ENCODE peak calls at places on chromosome 11, in four cellular contexts. H is heart right ventricle, R is neural crest cell, Z is endothelial cell. C is an unnamed sample.

GRCh38 chr11:62004473-62004872 is 37.0 kb upstream of the FTH1 start:
- DNase-seq in H (no peak), R (no peak), Z (no peak), C (peak)

GRCh38 chr11:44988111-44988510 is 37.4 kb upstream of the TP53I11 start:
- DNase-seq in H (no peak), R (no peak), Z (no peak), C (no peak)

GRCh38 chr11:3894128-3894731 is 38.8 kb downstream of the STIM1 start:
- DNase-seq in H (peak), R (no peak), Z (no peak), C (peak)

GRCh38 chr11:75344186-75344585 is 7.3 kb downstream of the ARRB1 start:
- DNase-seq in H (no peak), R (no peak), Z (no peak), C (no peak)

GRCh38 chr11:113974741-113975470 is at the start of gene HTR3A:
- DNase-seq in H (peak), R (peak), Z (peak), C (no peak)

GRCh38 chr11:65415499-65416340 is 6.9 kb upstream of the NEAT1 start:
- DNase-seq in H (no peak), R (no peak), Z (no peak), C (peak)

GRCh38 chr11:110447343-110447742 is 17.6 kb downstream of the FDX1 start:
- DNase-seq in H (no peak), R (no peak), Z (no peak), C (no peak)

GRCh38 chr11:125263268-125263790 is 98.8 kb downstream of the PKNOX2 start:
- DNase-seq in H (peak), R (peak), Z (peak), C (peak)

GRCh38 chr11:123601737-123602136 is 52.7 kb downstream of the SCN3B start:
- DNase-seq in H (no peak), R (no peak), Z (no peak), C (no peak)

GRCh38 chr11:65894034-65894591 is 3.6 kb downstream of the CCDC85B start:
- DNase-seq in H (peak), R (no peak), Z (no peak), C (peak)

GRCh38 chr11:2800655-2801531 is 84.7 kb downstream of the CDKN1C start:
- DNase-seq in H (no peak), R (no peak), Z (no peak), C (peak)

GRCh38 chr11:110472858-110473257 is 43.1 kb downstream of the FDX1 start:
- DNase-seq in H (no peak), R (no peak), Z (no peak), C (no peak)

GRCh38 chr11:61919841-61920631 is 2.7 kb upstream of the RAB3IL1 start:
- DNase-seq in H (peak), R (no peak), Z (no peak), C (peak)

GRCh38 chr11:4118107-4118506 is 23.5 kb downstream of the RRM1 start:
- DNase-seq in H (no peak), R (no peak), Z (no peak), C (no peak)

GRCh38 chr11:69449320-69450063 is 32.0 kb upstream of the LINC01488 start:
- DNase-seq in H (peak), R (peak), Z (peak), C (peak)

GRCh38 chr11:13462311-13462927 is 603 bp downstream of the BTBD10 start:
- DNase-seq in H (peak), R (peak), Z (peak), C (no peak)

GRCh38 chr11:19091366-19091765 is 25.6 kb upstream of the ZDHHC13 start:
- DNase-seq in H (no peak), R (no peak), Z (no peak), C (no peak)

GRCh38 chr11:128876133-128876650 is 9.1 kb upstream of the KCNJ1 start:
- DNase-seq in H (no peak), R (no peak), Z (no peak), C (peak)

GRCh38 chr11:28690746-28691145 is 582.6 kb downstream of the METTL15 start:
- DNase-seq in H (no peak), R (no peak), Z (no peak), C (no peak)

GRCh38 chr11:64267207-64267945 is 16.0 kb downstream of the PLCB3 start:
- DNase-seq in H (peak), R (no peak), Z (no peak), C (peak)

GRCh38 chr11:64164392-64165312 is 1.3 kb downstream of the MACROD1 start:
- DNase-seq in H (no peak), R (no peak), Z (no peak), C (no peak)

GRCh38 chr11:111148953-111149352 is 96.6 kb upstream of the POU2AF2 start:
- DNase-seq in H (no peak), R (no peak), Z (no peak), C (no peak)

GRCh38 chr11:19697721-19698121 is 14.9 kb upstream of the NAV2 start:
- DNase-seq in H (no peak), R (no peak), Z (no peak), C (no peak)

GRCh38 chr11:19576054-19576453 is 136.6 kb upstream of the NAV2 start:
- DNase-seq in H (no peak), R (no peak), Z (no peak), C (no peak)

GRCh38 chr11:45687836-45688235 is 22.4 kb upstream of the CHST1 start:
- DNase-seq in H (no peak), R (no peak), Z (no peak), C (peak)

GRCh38 chr11:115497303-115497702 is 6.9 kb downstream of the CADM1 start:
- DNase-seq in H (no peak), R (no peak), Z (no peak), C (no peak)

GRCh38 chr11:76512851-76513653 is 68.2 kb downstream of the EMSY start:
- DNase-seq in H (no peak), R (no peak), Z (no peak), C (no peak)

GRCh38 chr11:111120691-111121090 is 124.8 kb upstream of the POU2AF2 start:
- DNase-seq in H (no peak), R (no peak), Z (no peak), C (no peak)

GRCh38 chr11:130208241-130209127 is 48.9 kb downstream of the ST14 start:
- DNase-seq in H (no peak), R (no peak), Z (no peak), C (peak)

GRCh38 chr11:67174311-67174710 is 55.2 kb downstream of the KDM2A start:
- DNase-seq in H (no peak), R (no peak), Z (no peak), C (no peak)

GRCh38 chr11:48034926-48035876 is 54.8 kb downstream of the PTPRJ start:
- DNase-seq in H (peak), R (no peak), Z (no peak), C (peak)

GRCh38 chr11:66115638-66116410 is 45.8 kb downstream of the PACS1 start:
- DNase-seq in H (no peak), R (no peak), Z (no peak), C (no peak)

GRCh38 chr11:124870430-124870829 is 5.2 kb downstream of the ROBO3 start:
- DNase-seq in H (no peak), R (no peak), Z (no peak), C (no peak)

GRCh38 chr11:112795142-112795815 is 165.9 kb upstream of the NCAM1 start:
- DNase-seq in H (no peak), R (peak), Z (peak), C (no peak)

GRCh38 chr11:13487661-13488030 is 8.2 kb downstream of the PTH start:
- DNase-seq in H (no peak), R (no peak), Z (no peak), C (no peak)

GRCh38 chr11:11577246-11577855 is 44.5 kb downstream of the GALNT18 start:
- DNase-seq in H (peak), R (no peak), Z (no peak), C (no peak)

GRCh38 chr11:27718346-27718852 is 18.1 kb upstream of the BDNF start:
- DNase-seq in H (no peak), R (peak), Z (peak), C (no peak)

GRCh38 chr11:61757213-61757862 is 4.9 kb downstream of the MYRF start:
- DNase-seq in H (no peak), R (no peak), Z (no peak), C (no peak)

GRCh38 chr11:19344661-19345518 is 104.1 kb upstream of the E2F8 start:
- DNase-seq in H (peak), R (peak), Z (peak), C (peak)

GRCh38 chr11:72548481-72548880 is 114.2 kb upstream of the CLPB start:
- DNase-seq in H (no peak), R (no peak), Z (no peak), C (no peak)

GRCh38 chr11:72552399-72552910 is 118.1 kb upstream of the CLPB start:
- DNase-seq in H (no peak), R (no peak), Z (no peak), C (no peak)

GRCh38 chr11:72551571-72551970 is 117.2 kb upstream of the CLPB start:
- DNase-seq in H (no peak), R (no peak), Z (no peak), C (no peak)

GRCh38 chr11:72556433-72556832 is 117.8 kb downstream of the PDE2A start:
- DNase-seq in H (no peak), R (no peak), Z (no peak), C (no peak)

GRCh38 chr11:72553748-72554147 is 119.4 kb upstream of the CLPB start:
- DNase-seq in H (no peak), R (no peak), Z (no peak), C (no peak)
- TF ChIP-seq CTCF in H (no peak), R (no peak), Z (no peak), C (peak)

GRCh38 chr11:850777-851762 is 8.4 kb downstream of the TSPAN4 start:
- DNase-seq in H (no peak), R (no peak), Z (no peak), C (no peak)
- TF ChIP-seq CTCF in H (no peak), R (no peak), Z (no peak), C (no peak)

GRCh38 chr11:71986131-71986530 is 12.6 kb upstream of the IL18BP start:
- DNase-seq in H (no peak), R (no peak), Z (no peak), C (no peak)
- TF ChIP-seq CTCF in H (no peak), R (no peak), Z (no peak), C (no peak)

GRCh38 chr11:35617687-35618496 is at the start of gene FJX1:
- DNase-seq in H (peak), R (peak), Z (peak), C (peak)
- TF ChIP-seq CTCF in H (no peak), R (no peak), Z (no peak), C (no peak)